ENCODE peak calls at places on chromosomes 3 and 15, in seven cellular contexts. Z, F, L, I, V, K and P are unnamed samples.

GRCh38 chr15:101621961-101622360 is 30.2 kb downstream of the TM2D3 start:
- DNase-seq in Z (no peak), F (no peak), L (no peak), I (no peak), V (no peak), K (no peak), P (no peak)

GRCh38 chr3:37862219-37862711 is 585 bp downstream of the CTDSPL start:
- DNase-seq in Z (peak), F (peak), L (no peak), I (peak), V (no peak), K (peak), P (peak)

GRCh38 chr3:186693843-186694242 is 23.3 kb upstream of the KNG1 start:
- DNase-seq in Z (no peak), F (no peak), L (no peak), I (no peak), V (no peak), K (no peak), P (no peak)

GRCh38 chr3:54988302-54989022 is 60.6 kb upstream of the LRTM1 start:
- DNase-seq in Z (no peak), F (no peak), L (no peak), I (peak), V (peak), K (peak), P (peak)

GRCh38 chr3:49924683-49925082 is 4.9 kb downstream of the MON1A start:
- DNase-seq in Z (no peak), F (no peak), L (no peak), I (no peak), V (no peak), K (peak), P (no peak)

GRCh38 chr3:46488735-46489361 is 8.9 kb upstream of the RTP3 start:
- DNase-seq in Z (peak), F (peak), L (peak), I (peak), V (peak), K (peak), P (peak)

GRCh38 chr15:56411122-56411749 is 46.0 kb downstream of the TEX9 start:
- DNase-seq in Z (no peak), F (no peak), L (no peak), I (no peak), V (no peak), K (no peak), P (no peak)

GRCh38 chr3:146577662-146578061 is 27.5 kb downstream of the PLSCR5 start:
- DNase-seq in Z (peak), F (no peak), L (no peak), I (no peak), V (no peak), K (peak), P (peak)

GRCh38 chr3:48949376-48949717 is 30.7 kb downstream of the ARIH2 start:
- DNase-seq in Z (no peak), F (no peak), L (no peak), I (no peak), V (no peak), K (no peak), P (peak)

GRCh38 chr3:126961791-126962461 is 21.0 kb upstream of the PLXNA1 start:
- DNase-seq in Z (no peak), F (no peak), L (no peak), I (peak), V (no peak), K (peak), P (no peak)

GRCh38 chr15:80590772-80591355 is 104.2 kb upstream of the ABHD17C start:
- DNase-seq in Z (no peak), F (no peak), L (no peak), I (no peak), V (no peak), K (no peak), P (no peak)

GRCh38 chr3:169299897-169300296 is 363.6 kb downstream of the MECOM start:
- DNase-seq in Z (no peak), F (no peak), L (no peak), I (no peak), V (no peak), K (no peak), P (no peak)

GRCh38 chr3:28745904-28746617 is 397.4 kb upstream of the AZI2 start:
- DNase-seq in Z (no peak), F (no peak), L (no peak), I (no peak), V (no peak), K (peak), P (peak)